ENCODE peak calls at places on chromosomes 7 and 10, in five cellular contexts. S, O, U, W and V are unnamed samples.

GRCh38 chr10:74371696-74372095 is 220.7 kb downstream of the ADK start:
- DNase-seq in S (peak), O (no peak), U (peak), W (no peak), V (no peak)

GRCh38 chr7:131067220-131067619 is 260.5 kb upstream of the MKLN1 start:
- DNase-seq in S (no peak), O (no peak), U (peak), W (no peak), V (no peak)

GRCh38 chr7:106770191-106770590 is 94.9 kb upstream of the PIK3CG start:
- DNase-seq in S (peak), O (no peak), U (peak), W (no peak), V (peak)

GRCh38 chr10:132575320-132576201 is 38.0 kb downstream of the INPP5A start:
- DNase-seq in S (peak), O (no peak), U (peak), W (peak), V (peak)

GRCh38 chr7:33195264-33195663 is 65.9 kb downstream of the BBS9 start:
- DNase-seq in S (peak), O (no peak), U (peak), W (no peak), V (peak)

GRCh38 chr10:15313844-15314243 is 57.2 kb downstream of the FAM171A1 start:
- DNase-seq in S (no peak), O (no peak), U (peak), W (no peak), V (no peak)

GRCh38 chr10:97676770-97677581 is 10.1 kb downstream of the AVPI1 start:
- DNase-seq in S (no peak), O (peak), U (peak), W (peak), V (no peak)

GRCh38 chr7:2613926-2614613 is 17.7 kb upstream of the TTYH3 start:
- DNase-seq in S (peak), O (peak), U (peak), W (no peak), V (no peak)

GRCh38 chr7:140242057-140243031 is 65.6 kb upstream of the KDM7A start:
- DNase-seq in S (no peak), O (no peak), U (no peak), W (no peak), V (no peak)

GRCh38 chr10:49360271-49361177 is 35.4 kb downstream of the DRGX start:
- DNase-seq in S (no peak), O (peak), U (peak), W (no peak), V (no peak)

GRCh38 chr7:43081603-43082002 is 30.8 kb upstream of the HECW1 start:
- DNase-seq in S (no peak), O (no peak), U (no peak), W (no peak), V (no peak)

GRCh38 chr7:140263277-140263676 is 86.5 kb upstream of the KDM7A start:
- DNase-seq in S (no peak), O (no peak), U (no peak), W (no peak), V (no peak)

GRCh38 chr7:66099551-66100407 is 14.9 kb upstream of the CRCP start:
- DNase-seq in S (peak), O (no peak), U (peak), W (peak), V (peak)

GRCh38 chr10:34290412-34291082 is 524.5 kb downstream of the PARD3 start:
- DNase-seq in S (peak), O (no peak), U (peak), W (no peak), V (peak)

GRCh38 chr10:77179015-77179695 is 458.5 kb downstream of the KCNMA1 start:
- DNase-seq in S (peak), O (no peak), U (peak), W (no peak), V (peak)

GRCh38 chr7:144817001-144817400 is 18.9 kb downstream of the TPK1 start:
- DNase-seq in S (no peak), O (no peak), U (no peak), W (no peak), V (no peak)

GRCh38 chr10:51832652-51833383 is 133.4 kb upstream of the CSTF2T start:
- DNase-seq in S (peak), O (no peak), U (peak), W (peak), V (peak)

GRCh38 chr10:83289373-83289772 is 849.9 kb upstream of the GHITM start:
- DNase-seq in S (no peak), O (no peak), U (no peak), W (no peak), V (no peak)

GRCh38 chr7:118080947-118081346 is 103.0 kb upstream of the LSM8 start:
- DNase-seq in S (peak), O (no peak), U (peak), W (peak), V (peak)

GRCh38 chr7:37977243-37977642 is 56.8 kb downstream of the EPDR1 start:
- DNase-seq in S (no peak), O (no peak), U (no peak), W (peak), V (no peak)

GRCh38 chr10:124645496-124646095 is 98.6 kb downstream of the FAM53B start:
- DNase-seq in S (no peak), O (no peak), U (no peak), W (no peak), V (no peak)

GRCh38 chr10:50325449-50326188 is 74.3 kb upstream of the ASAH2 start:
- DNase-seq in S (peak), O (no peak), U (peak), W (peak), V (peak)

GRCh38 chr10:934746-935406 is 3.4 kb upstream of the LARP4B start:
- DNase-seq in S (no peak), O (no peak), U (no peak), W (no peak), V (no peak)

GRCh38 chr10:60820093-60820769 is 42.0 kb downstream of the CDK1 start:
- DNase-seq in S (no peak), O (no peak), U (peak), W (no peak), V (no peak)

GRCh38 chr7:135757719-135758411 is 9.3 kb upstream of the FAM180A start:
- DNase-seq in S (peak), O (no peak), U (peak), W (no peak), V (no peak)

GRCh38 chr10:23693398-23693797 is 254.5 kb downstream of the OTUD1 start:
- DNase-seq in S (no peak), O (no peak), U (no peak), W (peak), V (no peak)